ENCODE peak calls at places on chromosomes 5 and 9, in four cellular contexts. One of them, this sample, is unnamed.

GRCh38 chr5:71996789-71997188 is 110.5 kb upstream of the MAP1B start:
- DNase-seq in upper lobe of right lung: no peak
- DNase-seq in brain microvascular endothelial cell: no peak
- DNase-seq in PC-3: no peak
- DNase-seq in this sample: no peak

GRCh38 chr5:150142189-150142788 is 13.4 kb downstream of the PDGFRB start:
- DNase-seq in PC-3: no peak
- DNase-seq in upper lobe of right lung: no peak
- DNase-seq in brain microvascular endothelial cell: no peak
- DNase-seq in this sample: no peak

GRCh38 chr5:135206862-135207261 is 172.8 kb upstream of the PITX1 start:
- DNase-seq in brain microvascular endothelial cell: no peak
- DNase-seq in PC-3: no peak
- DNase-seq in upper lobe of right lung: peak; percentile 12
- DNase-seq in this sample: peak; percentile 29

GRCh38 chr5:15587941-15588340 is 88.0 kb downstream of the FBXL7 start:
- DNase-seq in brain microvascular endothelial cell: no peak
- DNase-seq in upper lobe of right lung: no peak
- DNase-seq in PC-3: no peak
- DNase-seq in this sample: no peak

GRCh38 chr5:103542441-103542840 is 20.1 kb downstream of the NUDT12 start:
- DNase-seq in PC-3: peak; percentile 17
- DNase-seq in upper lobe of right lung: no peak
- DNase-seq in brain microvascular endothelial cell: no peak
- DNase-seq in this sample: no peak

GRCh38 chr5:178582291-178582690 is 7.9 kb downstream of the COL23A1 start:
- DNase-seq in upper lobe of right lung: no peak
- DNase-seq in brain microvascular endothelial cell: no peak
- DNase-seq in PC-3: no peak
- DNase-seq in this sample: peak; percentile 23

GRCh38 chr5:92886751-92887150 is 694.3 kb downstream of the NR2F1-AS1 start:
- DNase-seq in PC-3: no peak
- DNase-seq in brain microvascular endothelial cell: no peak
- DNase-seq in upper lobe of right lung: no peak
- DNase-seq in this sample: no peak

GRCh38 chr9:3200331-3200774 is 325.4 kb downstream of the RFX3 start:
- DNase-seq in upper lobe of right lung: no peak
- DNase-seq in brain microvascular endothelial cell: peak; percentile 40
- DNase-seq in PC-3: peak; percentile 21
- DNase-seq in this sample: no peak

GRCh38 chr9:91282292-91282691 is 79.4 kb downstream of the AUH start:
- DNase-seq in brain microvascular endothelial cell: no peak
- DNase-seq in upper lobe of right lung: no peak
- DNase-seq in PC-3: peak; percentile 53
- DNase-seq in this sample: no peak

GRCh38 chr5:54492196-54492595 is 25.4 kb upstream of the SNX18 start:
- DNase-seq in PC-3: no peak
- DNase-seq in upper lobe of right lung: no peak
- DNase-seq in brain microvascular endothelial cell: no peak
- DNase-seq in this sample: no peak

GRCh38 chr5:133605323-133605722 is 7.0 kb downstream of the FSTL4 start:
- DNase-seq in PC-3: no peak
- DNase-seq in upper lobe of right lung: no peak
- DNase-seq in brain microvascular endothelial cell: no peak
- DNase-seq in this sample: no peak

GRCh38 chr5:43661102-43661501 is 58.1 kb downstream of the NNT start:
- DNase-seq in upper lobe of right lung: no peak
- DNase-seq in brain microvascular endothelial cell: peak; percentile 49
- DNase-seq in PC-3: peak; percentile 66
- DNase-seq in this sample: no peak

GRCh38 chr5:172771439-172772111 is 580 bp upstream of the DUSP1 start:
- DNase-seq in brain microvascular endothelial cell: no peak
- DNase-seq in upper lobe of right lung: no peak
- DNase-seq in PC-3: peak; percentile 51
- DNase-seq in this sample: no peak

GRCh38 chr9:119487118-119487827 is 118.0 kb upstream of the BRINP1 start:
- DNase-seq in PC-3: no peak
- DNase-seq in brain microvascular endothelial cell: no peak
- DNase-seq in upper lobe of right lung: no peak
- DNase-seq in this sample: no peak

GRCh38 chr5:96794757-96795156 is 13.0 kb downstream of the ERAP1 start:
- DNase-seq in PC-3: peak; percentile 71
- DNase-seq in brain microvascular endothelial cell: no peak
- DNase-seq in upper lobe of right lung: no peak
- DNase-seq in this sample: no peak

GRCh38 chr5:179614745-179615144 is 8.7 kb downstream of the HNRNPH1 start:
- DNase-seq in brain microvascular endothelial cell: no peak
- DNase-seq in PC-3: no peak
- DNase-seq in upper lobe of right lung: peak; percentile 15
- DNase-seq in this sample: no peak

GRCh38 chr9:95425910-95426551 is 90.7 kb downstream of the PTCH1 start:
- DNase-seq in upper lobe of right lung: no peak
- DNase-seq in PC-3: peak; percentile 55
- DNase-seq in brain microvascular endothelial cell: no peak
- DNase-seq in this sample: no peak

GRCh38 chr9:31185831-31186230 is 1198.6 kb upstream of the ACO1 start:
- DNase-seq in brain microvascular endothelial cell: no peak
- DNase-seq in PC-3: peak; percentile 33
- DNase-seq in upper lobe of right lung: no peak
- DNase-seq in this sample: no peak

GRCh38 chr9:122402403-122403268 is 31.8 kb downstream of the PTGS1 start:
- DNase-seq in brain microvascular endothelial cell: peak; percentile 97
- DNase-seq in upper lobe of right lung: no peak
- DNase-seq in PC-3: peak; percentile 77
- DNase-seq in this sample: no peak

GRCh38 chr5:79107020-79107796 is 4.4 kb upstream of the BHMT start:
- DNase-seq in PC-3: peak; percentile 23
- DNase-seq in upper lobe of right lung: no peak
- DNase-seq in brain microvascular endothelial cell: no peak
- DNase-seq in this sample: no peak

GRCh38 chr9:81128701-81129100 is 560.6 kb downstream of the TLE1 start:
- DNase-seq in PC-3: no peak
- DNase-seq in upper lobe of right lung: no peak
- DNase-seq in brain microvascular endothelial cell: no peak
- DNase-seq in this sample: no peak

GRCh38 chr9:80131627-80132026 is 559.9 kb downstream of the TLE4 start:
- DNase-seq in PC-3: no peak
- DNase-seq in brain microvascular endothelial cell: no peak
- DNase-seq in upper lobe of right lung: no peak
- DNase-seq in this sample: no peak

GRCh38 chr9:100229561-100229960 is 123.2 kb downstream of the TEX10 start:
- DNase-seq in brain microvascular endothelial cell: no peak
- DNase-seq in upper lobe of right lung: no peak
- DNase-seq in PC-3: no peak
- DNase-seq in this sample: no peak

GRCh38 chr5:6576861-6577501 is 55.9 kb downstream of the NSUN2 start:
- DNase-seq in brain microvascular endothelial cell: peak; percentile 64
- DNase-seq in upper lobe of right lung: no peak
- DNase-seq in PC-3: peak; percentile 96
- DNase-seq in this sample: no peak

GRCh38 chr9:127683723-127684122 is 23.1 kb upstream of the CFAP157 start:
- DNase-seq in brain microvascular endothelial cell: peak; percentile 74
- DNase-seq in upper lobe of right lung: no peak
- DNase-seq in PC-3: no peak
- DNase-seq in this sample: no peak

GRCh38 chr5:122258241-122258640 is 53.8 kb upstream of the SNCAIP start:
- DNase-seq in PC-3: no peak
- DNase-seq in upper lobe of right lung: no peak
- DNase-seq in brain microvascular endothelial cell: no peak
- DNase-seq in this sample: no peak

GRCh38 chr9:110099236-110099741 is 108.7 kb downstream of the C9orf152 start:
- DNase-seq in brain microvascular endothelial cell: peak; percentile 39
- DNase-seq in upper lobe of right lung: no peak
- DNase-seq in PC-3: peak; percentile 31
- DNase-seq in this sample: no peak

GRCh38 chr5:80925940-80926339 is 34.2 kb upstream of the RASGRF2 start:
- DNase-seq in brain microvascular endothelial cell: no peak
- DNase-seq in PC-3: no peak
- DNase-seq in upper lobe of right lung: no peak
- DNase-seq in this sample: no peak
- TF ChIP-seq CTCF in brain microvascular endothelial cell: no peak
- TF ChIP-seq CTCF in PC-3: no peak
- TF ChIP-seq CTCF in upper lobe of right lung: no peak
- TF ChIP-seq CTCF in this sample: no peak

DNA sequence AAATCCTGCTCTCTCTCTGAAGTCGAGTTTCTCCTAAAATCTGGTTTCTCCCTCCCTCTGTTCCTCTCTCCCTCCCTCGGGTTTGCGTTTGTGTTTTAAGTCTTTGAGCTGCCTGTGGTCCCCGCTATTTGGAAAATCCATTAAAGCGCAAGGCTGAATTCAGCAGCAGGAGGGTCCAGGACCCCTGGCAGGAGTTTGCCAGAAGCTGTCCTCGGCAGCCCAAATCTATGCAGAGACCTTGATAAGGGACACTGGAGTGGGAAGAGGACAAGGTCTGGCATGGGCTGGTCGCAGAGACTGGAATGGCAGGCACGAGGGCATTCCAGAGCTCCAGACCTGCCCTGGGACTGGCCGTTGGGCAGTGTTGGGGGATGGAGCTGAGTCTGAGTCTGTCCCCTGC is 1.1 kb downstream of the PDZD2 start:
- DNase-seq in PC-3: no peak
- DNase-seq in upper lobe of right lung: no peak
- DNase-seq in brain microvascular endothelial cell: no peak
- DNase-seq in this sample: no peak
- H3K4me3 ChIP-seq in PC-3: no peak overlapping the region
- H3K4me3 ChIP-seq in upper lobe of right lung: peak overlapping the region; percentile 61
- H3K4me3 ChIP-seq in brain microvascular endothelial cell: no peak overlapping the region
- H3K4me3 ChIP-seq in this sample: no peak overlapping the region

GRCh38 chr9:130886981-130887380 is 9.6 kb downstream of the QRFP start:
- DNase-seq in PC-3: no peak
- DNase-seq in upper lobe of right lung: no peak
- DNase-seq in brain microvascular endothelial cell: no peak
- DNase-seq in this sample: peak; percentile 61
- H3K36me3 ChIP-seq in PC-3: no peaks in the 10 kb centered on the region
- H3K36me3 ChIP-seq in upper lobe of right lung: peaks cover 85% of the 10 kb centered on the region
- H3K36me3 ChIP-seq in brain microvascular endothelial cell: peaks cover 97% of the 10 kb centered on the region
- H3K36me3 ChIP-seq in this sample: peaks cover 25% of the 10 kb centered on the region

GRCh38 chr9:86413966-86414880 is 60.0 kb upstream of the TUT7 start:
- DNase-seq in brain microvascular endothelial cell: no peak
- DNase-seq in PC-3: peak; percentile 40
- DNase-seq in upper lobe of right lung: no peak
- DNase-seq in this sample: no peak
- TF ChIP-seq CTCF in brain microvascular endothelial cell: peak; percentile 19
- TF ChIP-seq CTCF in PC-3: peak; percentile 72
- TF ChIP-seq CTCF in upper lobe of right lung: peak; percentile 75
- TF ChIP-seq CTCF in this sample: peak; percentile 50

GRCh38 chr9:136086213-136086881 is 8.7 kb downstream of the NACC2 start:
- DNase-seq in upper lobe of right lung: peak; percentile 66
- DNase-seq in brain microvascular endothelial cell: no peak
- DNase-seq in PC-3: no peak
- DNase-seq in this sample: peak; percentile 79

GRCh38 chr9:136086951-136087740 is 7.9 kb downstream of the NACC2 start:
- DNase-seq in brain microvascular endothelial cell: no peak
- DNase-seq in PC-3: no peak
- DNase-seq in upper lobe of right lung: peak; percentile 58
- DNase-seq in this sample: peak; percentile 58

GRCh38 chr9:136088939-136089696 is 6.0 kb downstream of the NACC2 start:
- DNase-seq in brain microvascular endothelial cell: no peak
- DNase-seq in upper lobe of right lung: peak; percentile 76
- DNase-seq in PC-3: no peak
- DNase-seq in this sample: peak; percentile 80

GRCh38 chr9:136088481-136088938 is 6.6 kb downstream of the NACC2 start:
- DNase-seq in upper lobe of right lung: no peak
- DNase-seq in PC-3: no peak
- DNase-seq in brain microvascular endothelial cell: no peak
- DNase-seq in this sample: no peak

DNA sequence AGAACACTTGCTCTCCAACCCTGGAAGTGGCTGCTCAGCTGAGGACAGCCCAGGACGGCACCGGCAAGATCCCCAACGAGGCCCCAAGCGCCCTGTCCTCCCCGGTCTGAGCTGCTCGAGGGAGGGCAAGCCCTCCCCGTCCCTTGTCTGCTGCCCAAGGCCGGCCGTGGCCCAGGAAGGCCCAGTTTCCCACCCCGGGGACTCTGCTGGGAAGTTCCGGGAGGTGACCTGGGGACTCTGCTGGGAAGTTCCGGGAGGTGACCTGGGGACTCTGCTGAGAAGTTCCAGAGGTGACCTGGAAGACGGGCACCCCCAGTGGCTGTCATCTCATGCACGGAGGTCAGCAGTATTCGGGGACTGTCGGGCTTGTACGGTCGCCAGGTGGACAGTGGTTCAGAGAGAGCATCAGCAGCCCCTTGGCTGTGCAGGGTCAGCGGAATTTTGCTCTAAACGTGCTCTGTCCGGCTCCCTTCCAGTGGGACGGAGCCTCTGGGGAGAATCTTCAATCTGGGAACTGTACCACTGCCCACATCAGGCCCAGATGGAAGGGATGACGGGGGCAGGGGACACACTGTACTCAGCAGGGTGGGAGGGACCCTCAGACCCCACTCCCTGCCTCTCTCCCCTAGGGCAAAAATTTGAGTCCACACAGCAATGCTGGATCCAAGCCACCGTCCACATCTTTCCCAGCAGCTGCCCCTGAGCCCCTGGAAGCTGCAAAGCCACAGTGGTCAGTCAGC is 7.2 kb downstream of the NACC2 start:
- DNase-seq in brain microvascular endothelial cell: no peak
- DNase-seq in PC-3: no peak
- DNase-seq in upper lobe of right lung: peak; percentile 60
- DNase-seq in this sample: peak; percentile 76
- H3K4me3 ChIP-seq in brain microvascular endothelial cell: no peak overlapping the region
- H3K4me3 ChIP-seq in PC-3: no peak overlapping the region
- H3K4me3 ChIP-seq in upper lobe of right lung: no peak overlapping the region
- H3K4me3 ChIP-seq in this sample: no peak overlapping the region

DNA sequence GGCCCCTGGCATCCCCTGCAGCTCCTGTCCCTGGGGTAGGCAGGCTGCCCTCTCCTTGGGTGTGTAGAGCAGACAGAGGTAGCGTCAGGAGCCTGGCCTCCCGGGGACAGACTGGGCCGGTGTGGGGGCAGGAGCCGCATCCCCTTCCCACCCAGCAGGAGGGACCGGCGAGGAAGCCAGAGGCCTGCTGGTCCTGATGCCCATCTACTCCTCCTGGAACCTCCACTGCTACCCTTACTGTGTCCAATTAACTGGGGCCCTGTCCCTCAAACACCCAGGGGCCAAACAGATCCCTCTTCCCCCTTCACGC is 15.6 kb downstream of the RALGDS start:
- DNase-seq in PC-3: no peak
- DNase-seq in brain microvascular endothelial cell: no peak
- DNase-seq in upper lobe of right lung: peak; percentile 58
- DNase-seq in this sample: peak; percentile 54
- H3K36me3 ChIP-seq in PC-3: peaks cover 9% of the 10 kb centered on the region
- H3K36me3 ChIP-seq in brain microvascular endothelial cell: peaks cover 55% of the 10 kb centered on the region
- H3K36me3 ChIP-seq in upper lobe of right lung: peaks cover 96% of the 10 kb centered on the region
- H3K36me3 ChIP-seq in this sample: peaks cover 56% of the 10 kb centered on the region